ENCODE peak calls at places on chromosomes 1 and 21, in five cellular contexts. M is ovary, I is suprapubic skin, R is PC-3, S is kidney. X is an unnamed sample.

GRCh38 chr1:51697160-51697559 is 80.3 kb downstream of the OSBPL9 start:
- DNase-seq in M (no peak), I (no peak), R (no peak), S (no peak), X (no peak)

GRCh38 chr1:206738370-206739366 is 31.9 kb upstream of the IL19 start:
- DNase-seq in M (no peak), I (no peak), R (peak; percentile 82), S (no peak), X (peak; percentile 29)

GRCh38 chr1:168092151-168092550 is 44.6 kb downstream of the GPR161 start:
- DNase-seq in M (no peak), I (no peak), R (no peak), S (no peak), X (no peak)

GRCh38 chr21:16180613-16181012 is 450.8 kb downstream of the USP25 start:
- DNase-seq in M (no peak), I (no peak), R (no peak), S (no peak), X (no peak)

GRCh38 chr1:201742476-201742875 is 86.5 kb upstream of the IPO9 start:
- DNase-seq in M (no peak), I (no peak), R (no peak), S (no peak), X (peak; percentile 75)

GRCh38 chr1:111516008-111516535 is 12.6 kb upstream of the ADORA3 start:
- DNase-seq in M (peak; percentile 64), I (no peak), R (no peak), S (no peak), X (peak; percentile 45)

GRCh38 chr1:93575586-93576271 is 105.9 kb downstream of the BCAR3 start:
- DNase-seq in M (no peak), I (no peak), R (no peak), S (no peak), X (no peak)

GRCh38 chr1:152980676-152981075 is 3.2 kb upstream of the SPRR1A start:
- DNase-seq in M (no peak), I (no peak), R (no peak), S (no peak), X (no peak)

GRCh38 chr1:11550664-11551283 is 71.8 kb downstream of the DISP3 start:
- DNase-seq in M (peak; percentile 55), I (no peak), R (peak; percentile 81), S (peak; percentile 74), X (peak; percentile 80)

GRCh38 chr1:24850353-24850905 is 79.6 kb downstream of the RUNX3 start:
- DNase-seq in M (no peak), I (no peak), R (no peak), S (no peak), X (peak; percentile 39)

GRCh38 chr1:63148825-63149645 is 173.3 kb upstream of the FOXD3 start:
- DNase-seq in M (no peak), I (no peak), R (peak; percentile 61), S (no peak), X (peak; percentile 51)

GRCh38 chr1:36203554-36204346 is 20.5 kb upstream of the THRAP3 start:
- DNase-seq in M (peak; percentile 60), I (no peak), R (no peak), S (peak; percentile 80), X (peak; percentile 80)

GRCh38 chr1:113515498-113515897 is 125.2 kb downstream of the MAGI3 start:
- DNase-seq in M (no peak), I (no peak), R (peak; percentile 80), S (no peak), X (no peak)

GRCh38 chr1:183882328-183883167 is 77.6 kb downstream of the RGL1 start:
- DNase-seq in M (no peak), I (no peak), R (peak; percentile 31), S (no peak), X (no peak)

GRCh38 chr1:228830954-228831481 is 95.7 kb downstream of the RHOU start:
- DNase-seq in M (no peak), I (no peak), R (peak; percentile 87), S (peak; percentile 80), X (peak; percentile 67)

GRCh38 chr1:29431138-29431537 is 194.8 kb downstream of the PTPRU start:
- DNase-seq in M (no peak), I (no peak), R (no peak), S (no peak), X (no peak)

GRCh38 chr1:172391972-172392371 is 28.5 kb upstream of the C1orf105 start:
- DNase-seq in M (no peak), I (no peak), R (no peak), S (no peak), X (no peak)

GRCh38 chr1:209850342-209850979 is 22.7 kb downstream of the UTP25 start:
- DNase-seq in M (no peak), I (no peak), R (peak; percentile 89), S (no peak), X (peak; percentile 74)

GRCh38 chr1:215636258-215636965 is 69.3 kb downstream of the KCTD3 start:
- DNase-seq in M (no peak), I (peak; percentile 69), R (no peak), S (no peak), X (peak; percentile 45)

DNA sequence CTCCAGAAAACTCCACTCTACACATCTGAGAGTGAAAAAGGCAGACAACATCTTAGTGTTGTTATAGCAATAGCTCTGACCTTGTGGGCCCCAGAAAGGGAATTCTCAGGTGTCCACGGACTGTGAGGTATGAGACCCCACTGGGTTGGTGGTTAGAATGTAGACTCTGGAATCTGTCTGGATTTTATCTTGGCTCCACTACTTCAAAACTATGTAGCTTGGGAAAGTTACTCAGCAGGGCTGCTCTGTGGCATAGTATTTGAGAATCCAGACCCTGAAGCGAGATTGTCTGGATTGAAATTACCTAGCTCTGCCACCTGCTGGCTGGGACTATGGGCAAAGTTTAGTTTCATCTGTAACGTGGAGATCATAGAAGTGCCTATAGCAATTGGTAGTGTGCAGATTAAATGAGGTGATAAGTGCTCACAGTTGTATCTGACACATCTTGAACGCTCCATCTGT is 25.8 kb downstream of the PRDM2 start:
- DNase-seq in M (no peak), I (no peak), R (peak; percentile 60), S (no peak), X (peak; percentile 43)
- TF ChIP-seq CTCF in M (no peak), I (peak; percentile 49), R (peak; percentile 73), S (peak; percentile 37), X (peak; percentile 48)

GRCh38 chr1:248688527-248689298 is 13.9 kb downstream of the OR14I1 start:
- DNase-seq in M (no peak), I (no peak), R (peak; percentile 51), S (no peak), X (no peak)

GRCh38 chr1:248681651-248682050 is 20.9 kb downstream of the OR14I1 start:
- DNase-seq in M (no peak), I (no peak), R (no peak), S (no peak), X (no peak)

GRCh38 chr1:248691567-248692155 is 10.9 kb downstream of the OR14I1 start:
- DNase-seq in M (no peak), I (no peak), R (no peak), S (peak; percentile 71), X (no peak)

GRCh38 chr1:248686815-248687214 is 15.8 kb downstream of the OR14I1 start:
- DNase-seq in M (no peak), I (no peak), R (peak; percentile 66), S (no peak), X (no peak)
- H3K4me3 ChIP-seq in M (no peak overlapping the region), I (no peak overlapping the region), R (no peak overlapping the region), S (no peak overlapping the region), X (no peak overlapping the region)

DNA sequence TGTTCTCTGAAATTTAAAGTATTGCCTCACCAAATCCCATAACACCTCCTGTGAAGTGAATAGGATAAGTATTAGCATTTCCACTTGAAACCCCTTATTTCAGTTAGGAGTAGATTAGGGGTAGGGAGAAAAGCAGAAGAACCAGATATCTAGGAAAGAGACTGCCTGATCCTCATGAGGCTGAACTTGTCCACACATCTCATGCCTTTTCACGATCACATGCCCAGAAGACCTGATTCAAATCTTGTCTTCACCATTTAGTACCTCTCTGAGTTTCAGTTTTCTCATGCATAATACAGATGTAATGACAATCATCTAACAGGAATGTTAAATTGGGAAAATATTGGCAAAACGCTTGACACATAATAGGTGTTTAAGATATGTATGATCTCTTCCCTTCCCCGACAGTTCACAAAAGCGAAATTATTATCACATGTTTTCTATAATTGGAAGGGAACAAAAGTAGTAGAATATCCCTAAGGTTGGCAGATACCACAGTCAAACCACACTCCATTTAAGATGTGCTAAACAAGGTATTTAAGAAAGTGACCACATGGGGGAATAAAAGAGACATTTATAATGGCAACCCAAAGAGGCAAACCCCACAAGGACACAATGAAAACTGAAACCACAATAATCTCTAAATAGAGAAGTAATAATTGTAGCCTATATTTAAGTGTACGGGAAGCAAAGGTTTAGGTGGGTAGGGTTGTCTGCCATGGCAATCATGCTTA is 25.2 kb downstream of the GFI1 start:
- DNase-seq in M (no peak), I (no peak), R (peak; percentile 30), S (no peak), X (no peak)
- TF ChIP-seq CTCF in M (no peak), I (no peak), R (no peak), S (no peak), X (no peak)

DNA sequence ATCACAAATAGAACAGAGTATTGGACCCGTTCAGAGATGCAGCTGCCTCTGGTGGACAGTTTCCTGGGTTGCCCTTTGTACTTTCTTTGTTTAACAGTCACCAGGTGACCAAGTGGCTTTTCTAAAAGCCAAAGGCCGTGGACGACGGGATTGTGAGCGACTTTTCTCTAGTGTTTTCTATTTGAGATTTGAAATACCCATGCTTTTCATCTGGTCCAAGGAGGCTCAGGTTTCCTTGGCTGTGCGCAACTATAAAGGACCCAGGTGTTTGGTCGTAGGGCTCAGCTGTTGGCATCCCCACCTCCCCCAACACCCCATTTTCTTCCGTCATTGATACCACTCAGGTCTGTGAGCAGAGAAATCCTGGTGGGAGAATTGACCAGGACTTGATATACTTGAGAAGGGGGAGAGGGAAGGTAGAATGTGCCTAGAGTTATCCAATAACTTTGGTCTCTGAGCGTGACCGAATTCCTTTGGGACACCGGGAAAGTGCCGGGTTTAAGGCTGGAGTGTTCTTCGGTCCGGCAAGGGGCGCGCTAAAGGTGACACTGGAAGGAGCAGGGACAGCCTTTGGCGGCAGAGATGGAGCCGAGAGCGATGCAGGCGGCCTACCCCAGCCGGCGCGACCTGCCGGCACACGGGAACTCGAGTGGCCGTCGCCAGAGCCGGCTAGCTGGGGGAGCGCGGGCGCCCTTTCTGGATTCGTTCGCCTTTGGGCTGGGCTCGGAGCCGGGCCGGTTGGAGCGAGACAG is 83.4 kb upstream of the BMP8A start:
- DNase-seq in M (no peak), I (no peak), R (peak; percentile 18), S (no peak), X (no peak)
- H3K4me3 ChIP-seq in M (peak overlapping the region; percentile 80), I (peak overlapping the region; percentile 88), R (peak overlapping the region; percentile 79), S (peak overlapping the region; percentile 72), X (peak overlapping the region; percentile 65)

DNA sequence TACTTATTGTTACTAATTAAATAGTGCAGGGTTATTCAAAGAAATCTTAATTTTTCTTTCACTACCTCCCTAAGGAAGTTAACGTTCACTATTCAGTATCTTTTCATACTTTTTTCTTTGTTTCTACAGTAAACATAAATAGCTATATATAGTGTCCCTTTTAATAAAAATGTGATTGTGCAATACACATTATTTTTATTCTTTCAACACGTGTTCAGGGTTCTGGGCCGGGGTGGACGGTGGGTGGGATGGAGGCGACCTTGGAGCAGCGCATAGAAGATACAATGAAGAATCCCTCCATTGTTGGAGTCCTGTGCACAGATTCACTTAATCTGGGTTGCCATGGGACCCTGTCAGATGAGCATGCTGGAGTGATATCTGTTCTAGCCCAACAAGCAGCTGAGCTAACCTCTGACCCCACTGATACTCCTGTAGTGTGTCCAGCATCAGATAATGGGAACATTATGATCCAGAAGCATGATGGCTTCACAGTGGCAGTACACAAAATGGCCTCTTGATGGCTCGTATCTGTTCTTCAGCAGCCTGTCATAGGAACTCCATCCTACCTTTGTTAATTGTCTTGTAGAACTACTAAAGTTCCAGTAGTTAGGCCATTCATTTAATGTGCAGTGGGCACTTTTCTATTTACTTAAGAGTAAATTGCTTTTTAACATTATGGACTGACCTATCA is 155.9 kb upstream of the L1TD1 start:
- DNase-seq in M (no peak), I (no peak), R (peak; percentile 3), S (no peak), X (no peak)
- TF ChIP-seq CTCF in M (no peak), I (no peak), R (peak; percentile 32), S (no peak), X (no peak)

GRCh38 chr1:3609769-3610157 is 1.5 kb downstream of the MEGF6 start:
- DNase-seq in M (no peak), I (no peak), R (no peak), S (no peak), X (no peak)
- H3K4me3 ChIP-seq in M (no peak overlapping the region), I (no peak overlapping the region), R (no peak overlapping the region), S (no peak overlapping the region), X (no peak overlapping the region)